ENCODE peak calls at places on chromosomes 6 and 20, in ten cellular contexts. X is GM23248; D is fibroblast of lung; T is CD4-positive, CD25-positive, alpha-beta regulatory T cell; W is right cardiac atrium; N is CD4-positive, alpha-beta T cell; F is OCI-LY7; O is left ventricle myocardium inferior; Q is neural progenitor cell; E is aorta. R is an unnamed sample. For H3K9me3, the result is how much of the 10 kb centered on the place peaks cover.

GRCh38 chr20:50504231-50504823 is 5.9 kb upstream of the PTPN1 start:
- DNase-seq in X (peak), W (no peak), Q (no peak), F (peak), N (no peak), E (no peak), O (no peak), T (no peak), D (peak), R (no peak)

GRCh38 chr6:84422380-84422968 is 195.0 kb upstream of the CEP162 start:
- DNase-seq in F (no peak), T (no peak), N (no peak), E (peak), X (peak), O (peak), W (peak), D (peak), Q (peak), R (peak)

GRCh38 chr6:83044211-83044768 is 21.4 kb downstream of the UBE3D start:
- DNase-seq in F (no peak), X (no peak), T (no peak), N (no peak), W (no peak), Q (no peak), D (no peak), O (no peak), E (no peak), R (no peak)

GRCh38 chr6:130216630-130217029 is 6.1 kb downstream of the SAMD3 start:
- DNase-seq in Q (no peak), E (no peak), D (no peak), O (no peak), F (no peak), N (no peak), X (no peak), T (no peak), W (no peak), R (no peak)

GRCh38 chr6:160051390-160051789 is 70.2 kb upstream of the SLC22A1 start:
- DNase-seq in F (no peak), X (no peak), D (no peak), N (no peak), O (no peak), Q (no peak), W (no peak), T (no peak), E (no peak), R (no peak)

GRCh38 chr6:7974932-7975763 is 64.6 kb upstream of the TXNDC5 start:
- DNase-seq in Q (no peak), D (peak), X (peak), T (no peak), E (peak), O (peak), W (peak), F (no peak), N (no peak), R (no peak)

GRCh38 chr6:31619805-31620585 is 520 bp upstream of the PRRC2A start:
- DNase-seq in D (peak), O (peak), W (peak), T (peak), X (peak), Q (peak), E (peak), N (peak), F (peak), R (peak)

GRCh38 chr6:112216699-112217551 is 37.4 kb downstream of the LAMA4 start:
- DNase-seq in X (peak), W (no peak), T (no peak), Q (no peak), E (no peak), F (no peak), D (peak), N (no peak), O (no peak), R (no peak)

GRCh38 chr6:112470950-112471349 is 123.8 kb downstream of the RFPL4B start:
- DNase-seq in E (no peak), O (no peak), X (no peak), W (no peak), T (no peak), D (no peak), Q (no peak), F (no peak), N (no peak), R (no peak)

GRCh38 chr6:25085761-25086160 is 150.0 kb upstream of the RIPOR2 start:
- DNase-seq in E (no peak), T (peak), O (no peak), Q (no peak), W (no peak), F (peak), X (no peak), D (no peak), N (no peak), R (no peak)

GRCh38 chr6:82612475-82612874 is 248.9 kb downstream of the TPBG start:
- DNase-seq in N (no peak), Q (no peak), D (no peak), T (no peak), X (no peak), W (no peak), E (no peak), F (no peak), O (no peak), R (no peak)

GRCh38 chr20:48791014-48791413 is 36.8 kb downstream of the PREX1 start:
- DNase-seq in N (no peak), E (no peak), T (no peak), O (no peak), F (peak), Q (no peak), X (peak), W (no peak), D (peak), R (no peak)

GRCh38 chr6:125340175-125340835 is 38.5 kb upstream of the HDDC2 start:
- DNase-seq in W (no peak), F (no peak), D (no peak), O (peak), N (no peak), X (no peak), Q (no peak), E (no peak), T (no peak), R (no peak)

GRCh38 chr20:16771204-16771603 is 23.0 kb downstream of the OTOR start:
- DNase-seq in T (no peak), E (no peak), O (no peak), F (no peak), W (no peak), Q (no peak), D (peak), X (no peak), N (no peak), R (no peak)

GRCh38 chr6:112362827-112363565 is 15.9 kb downstream of the RFPL4B start:
- DNase-seq in T (no peak), N (no peak), Q (no peak), E (no peak), D (no peak), O (no peak), W (no peak), F (no peak), X (peak), R (no peak)

GRCh38 chr6:154070657-154071056 is 31.6 kb downstream of the OPRM1 start:
- DNase-seq in E (no peak), T (no peak), Q (no peak), N (no peak), X (no peak), W (no peak), D (no peak), F (no peak), O (no peak), R (no peak)

GRCh38 chr6:156021746-156022396 is 566.2 kb upstream of the NOX3 start:
- DNase-seq in E (no peak), W (peak), F (no peak), O (no peak), N (no peak), Q (no peak), T (no peak), D (peak), X (peak), R (no peak)

GRCh38 chr6:70412797-70413113 is 553 bp upstream of the FAM135A start:
- DNase-seq in Q (no peak), D (no peak), F (no peak), O (no peak), E (no peak), N (no peak), W (no peak), T (no peak), X (no peak), R (no peak)

GRCh38 chr6:52995913-52996685 is 1.0 kb upstream of the GSTA4 start:
- DNase-seq in E (peak), T (no peak), X (peak), W (peak), F (peak), Q (peak), D (peak), N (peak), O (peak), R (no peak)

DNA sequence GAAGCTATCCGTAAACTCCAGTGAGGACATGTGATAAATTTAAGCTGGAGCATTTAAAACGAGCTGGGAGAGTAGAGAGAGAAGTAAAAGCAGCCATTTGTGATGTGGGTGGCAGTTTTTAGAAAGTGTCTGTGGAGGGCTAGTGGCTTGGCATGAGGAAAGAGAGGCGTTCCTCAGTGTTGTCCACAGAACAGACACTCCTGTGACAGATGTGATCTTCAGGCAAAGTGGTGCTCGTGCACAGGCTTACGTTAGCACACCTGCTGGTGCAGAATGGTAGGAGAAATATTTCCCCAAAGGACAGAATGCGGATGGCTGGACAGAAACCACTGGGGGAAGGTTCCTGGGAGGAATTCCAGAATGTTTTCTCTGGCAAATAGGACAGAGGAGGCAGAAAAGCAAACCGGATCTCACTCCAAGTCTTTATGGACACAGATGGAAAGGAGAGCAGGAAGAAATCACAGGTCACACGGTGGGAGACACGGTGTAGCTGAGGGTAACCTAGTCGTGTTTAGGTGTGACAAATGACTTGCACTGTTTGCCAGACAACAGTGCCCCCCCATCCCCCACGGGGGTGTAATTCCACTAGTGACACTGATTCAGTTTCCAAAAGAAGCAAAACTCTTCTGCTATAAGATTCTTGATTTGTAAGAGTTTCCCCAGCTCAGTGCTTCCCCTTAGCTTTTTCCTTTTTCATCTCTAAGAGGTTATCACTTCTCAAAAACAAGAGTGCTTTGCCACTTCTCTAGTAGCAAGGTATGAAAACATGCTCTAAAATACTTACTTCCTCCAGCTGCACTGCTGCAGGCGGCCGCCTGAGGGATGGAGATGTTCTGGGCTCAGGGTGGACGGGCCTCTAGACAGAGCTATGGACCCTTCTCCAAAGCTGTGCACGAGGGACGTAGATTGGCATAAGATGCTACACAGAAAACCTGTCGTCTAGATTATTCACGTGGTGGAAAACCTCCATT is 293.2 kb downstream of the QKI start:
- DNase-seq in W (no peak), D (no peak), O (no peak), T (no peak), Q (no peak), E (no peak), X (no peak), N (no peak), F (peak), R (no peak)
- H3K9me3 ChIP-seq in W (under half), D (under half), O (under half), T (under half), Q (under half), E (under half), X (under half), N (under half), F (under half), R (under half)

DNA sequence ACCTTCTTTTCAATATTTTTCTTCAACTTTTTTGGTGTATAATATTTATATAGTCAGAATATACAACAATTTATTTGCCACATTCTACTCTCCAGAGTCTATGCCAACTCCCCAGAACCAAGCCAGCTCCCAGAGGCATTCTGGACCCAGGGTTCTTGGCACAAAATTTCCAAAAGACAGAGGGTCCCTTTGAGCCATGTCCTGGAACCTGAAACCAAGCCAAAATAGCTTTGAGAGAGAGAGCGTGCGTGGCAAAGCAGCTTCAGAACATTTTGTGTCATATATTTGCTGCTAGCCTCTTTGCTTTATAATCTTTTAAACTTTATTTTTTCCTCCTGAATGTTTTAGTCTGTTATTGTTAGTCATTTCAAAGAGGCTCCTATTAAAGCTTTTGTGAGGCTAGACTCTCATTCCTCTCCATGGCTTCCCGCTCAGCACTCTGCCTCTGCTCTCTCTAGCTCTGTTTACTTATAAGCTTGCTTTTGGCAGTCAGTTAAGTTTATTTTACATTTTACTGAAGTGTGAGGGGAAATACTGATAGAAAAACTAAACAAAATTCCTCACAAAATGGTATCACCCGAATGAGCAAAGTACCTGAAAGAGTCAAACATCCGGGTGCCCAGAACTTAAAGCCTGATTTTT is 605.2 kb upstream of the ID4 start:
- DNase-seq in N (no peak), T (no peak), F (no peak), O (no peak), W (no peak), E (peak), X (no peak), Q (no peak), D (peak), R (no peak)
- H3K27ac ChIP-seq in N (no peak), T (no peak), F (no peak), O (no peak), W (no peak), E (peak), X (no peak), Q (no peak), D (no peak), R (no peak)

GRCh38 chr6:21885532-21886089 is 292.1 kb downstream of the SOX4 start:
- DNase-seq in W (peak), D (peak), F (no peak), O (peak), T (no peak), X (peak), Q (peak), N (no peak), E (peak), R (no peak)
- H3K9me3 ChIP-seq in W (under half), D (under half), F (under half), O (under half), T (under half), X (under half), Q (under half), N (under half), E (under half), R (under half)

DNA sequence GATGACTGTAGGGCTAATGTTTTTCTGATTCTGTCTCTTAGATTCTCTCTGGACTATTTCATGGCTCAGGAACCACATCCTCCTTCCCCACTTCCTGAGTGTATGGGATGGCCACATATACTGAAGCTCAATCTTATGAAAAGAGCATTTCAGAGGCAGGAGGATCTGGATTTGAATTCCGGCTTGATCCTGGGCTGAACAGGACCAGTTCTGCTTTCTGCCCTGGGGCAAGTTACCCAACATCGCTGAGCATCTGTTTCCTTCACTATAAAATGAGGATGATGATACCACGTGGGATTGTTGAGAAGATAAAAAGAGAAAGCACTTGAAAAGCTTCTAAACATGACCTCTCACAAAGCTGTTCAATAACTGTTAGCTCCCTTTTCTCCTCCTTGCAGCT is 168.4 kb upstream of the TNFAIP3 start:
- DNase-seq in T (no peak), Q (no peak), N (no peak), E (peak), F (no peak), O (no peak), X (no peak), W (peak), D (no peak), R (no peak)
- H3K27ac ChIP-seq in T (no peak), Q (no peak), N (no peak), E (no peak), F (no peak), O (peak), X (peak), W (no peak), D (no peak), R (no peak)

GRCh38 chr20:7226156-7226555 is 458.7 kb downstream of the BMP2 start:
- DNase-seq in N (no peak), T (no peak), O (no peak), W (no peak), Q (no peak), D (no peak), X (no peak), E (no peak), F (no peak), R (no peak)
- H3K9me3 ChIP-seq in N (under half), T (under half), O (under half), W (under half), Q (under half), D (under half), X (under half), E (under half), F (under half), R (under half)

DNA sequence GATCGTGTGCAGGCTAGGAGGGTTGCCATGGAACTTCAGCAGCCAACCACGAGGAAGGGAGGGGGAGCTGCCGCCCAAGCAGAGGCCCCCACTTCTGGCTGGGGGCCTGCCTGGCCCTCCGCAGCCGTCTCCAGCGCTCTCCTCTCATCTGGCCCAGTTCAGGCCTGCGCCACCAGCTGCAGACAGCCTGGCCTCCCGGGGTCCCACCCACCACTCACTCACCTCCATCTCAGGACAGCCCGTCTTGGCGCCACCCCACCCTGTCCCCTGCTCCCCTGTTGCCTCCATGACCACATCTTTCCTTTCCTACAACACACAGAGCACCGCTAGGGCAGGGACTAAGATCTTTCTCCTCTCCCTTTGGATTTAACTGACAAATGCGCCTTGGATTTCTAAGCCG is 98.7 kb downstream of the ANKRD60 start:
- DNase-seq in N (no peak), F (no peak), E (no peak), D (no peak), W (no peak), X (no peak), O (no peak), Q (no peak), T (no peak), R (no peak)
- H3K27ac ChIP-seq in N (no peak), F (no peak), E (peak), D (peak), W (no peak), X (no peak), O (no peak), Q (no peak), T (no peak), R (no peak)

DNA sequence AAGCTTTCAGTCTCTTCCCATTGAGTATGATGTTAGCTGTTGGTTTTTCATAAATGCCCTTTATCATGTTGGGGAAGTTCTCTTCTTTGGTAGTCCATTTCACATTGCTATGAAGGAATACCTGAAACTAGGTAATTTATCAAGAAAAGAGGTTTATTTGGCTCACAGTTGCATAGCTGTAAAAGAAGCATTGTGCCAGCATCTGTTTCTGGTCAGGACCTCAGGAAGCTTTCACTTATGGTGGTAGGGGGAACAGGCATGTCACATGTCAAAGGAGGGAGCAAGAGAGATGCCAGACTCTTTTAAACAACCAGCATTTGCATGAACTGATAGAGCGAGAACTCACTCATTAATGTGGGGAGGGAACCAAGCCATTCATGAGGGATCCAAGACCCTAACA is 48.0 kb upstream of the MAPK13 start:
- DNase-seq in Q (no peak), F (no peak), W (no peak), O (no peak), N (no peak), D (no peak), T (no peak), X (no peak), E (no peak), R (no peak)
- H3K9me3 ChIP-seq in Q (under half), F (under half), W (under half), O (under half), N (under half), D (under half), T (under half), X (under half), E (under half), R (under half)

GRCh38 chr20:31547720-31548298 is 33.6 kb downstream of the HM13 start:
- DNase-seq in T (no peak), X (no peak), N (no peak), D (no peak), Q (no peak), O (no peak), F (peak), W (no peak), E (no peak), R (no peak)
- H3K27ac ChIP-seq in T (peak), X (peak), N (no peak), D (peak), Q (no peak), O (peak), F (peak), W (no peak), E (no peak), R (no peak)

GRCh38 chr20:31374346-31374745 is 5.9 kb downstream of the DEFB118 start:
- DNase-seq in W (no peak), E (no peak), T (no peak), F (no peak), O (no peak), N (no peak), Q (no peak), D (no peak), X (no peak), R (no peak)
- H3K9me3 ChIP-seq in W (under half), E (under half), T (under half), F (under half), O (under half), N (under half), Q (under half), D (under half), X (under half), R (under half)